ENCODE peak calls at places on chromosomes 16 and 17, in four cellular contexts. One of them, this sample, is unnamed.

GRCh38 chr17:79932446-79932845 is 93.2 kb upstream of the CBX4 start:
- DNase-seq in stimulated activated CD4-positive, alpha-beta T cell treated with anti-CD3 and anti-CD28 coated beads, Interleukin-2, amount 100 ng/mL, for 24 hours: no peak
- DNase-seq in NCI-H1092: no peak
- DNase-seq in NCI-H345: no peak
- DNase-seq in this sample: no peak

GRCh38 chr16:74073471-74073870 is 223.1 kb upstream of the PSMD7 start:
- DNase-seq in stimulated activated CD4-positive, alpha-beta T cell treated with anti-CD3 and anti-CD28 coated beads, Interleukin-2, amount 100 ng/mL, for 24 hours: no peak
- DNase-seq in NCI-H1092: no peak
- DNase-seq in NCI-H345: no peak
- DNase-seq in this sample: no peak

GRCh38 chr17:58630883-58631522 is 60.8 kb downstream of the TEX14 start:
- DNase-seq in stimulated activated CD4-positive, alpha-beta T cell treated with anti-CD3 and anti-CD28 coated beads, Interleukin-2, amount 100 ng/mL, for 24 hours: peak; percentile 31
- DNase-seq in NCI-H1092: peak; percentile 65
- DNase-seq in NCI-H345: no peak
- DNase-seq in this sample: no peak

GRCh38 chr16:12067714-12068401 is 91.3 kb downstream of the SNX29 start:
- DNase-seq in stimulated activated CD4-positive, alpha-beta T cell treated with anti-CD3 and anti-CD28 coated beads, Interleukin-2, amount 100 ng/mL, for 24 hours: peak; percentile 55
- DNase-seq in NCI-H1092: peak; percentile 46
- DNase-seq in NCI-H345: peak; percentile 63
- DNase-seq in this sample: peak; percentile 70

GRCh38 chr16:10839271-10839661 is 20.7 kb upstream of the TVP23A start:
- DNase-seq in stimulated activated CD4-positive, alpha-beta T cell treated with anti-CD3 and anti-CD28 coated beads, Interleukin-2, amount 100 ng/mL, for 24 hours: no peak
- DNase-seq in NCI-H1092: no peak
- DNase-seq in NCI-H345: no peak
- DNase-seq in this sample: no peak

GRCh38 chr17:75565066-75565465 is 22.5 kb upstream of the MYO15B start:
- DNase-seq in stimulated activated CD4-positive, alpha-beta T cell treated with anti-CD3 and anti-CD28 coated beads, Interleukin-2, amount 100 ng/mL, for 24 hours: no peak
- DNase-seq in NCI-H1092: no peak
- DNase-seq in NCI-H345: no peak
- DNase-seq in this sample: no peak

GRCh38 chr16:58269526-58269925 is 25.3 kb downstream of the PRSS54 start:
- DNase-seq in stimulated activated CD4-positive, alpha-beta T cell treated with anti-CD3 and anti-CD28 coated beads, Interleukin-2, amount 100 ng/mL, for 24 hours: no peak
- DNase-seq in NCI-H1092: no peak
- DNase-seq in NCI-H345: no peak
- DNase-seq in this sample: no peak

GRCh38 chr16:3188925-3189825 is 1.2 kb downstream of the OR1F1 start:
- DNase-seq in stimulated activated CD4-positive, alpha-beta T cell treated with anti-CD3 and anti-CD28 coated beads, Interleukin-2, amount 100 ng/mL, for 24 hours: peak; percentile 84
- DNase-seq in NCI-H1092: no peak
- DNase-seq in NCI-H345: peak; percentile 53
- DNase-seq in this sample: peak; percentile 62

GRCh38 chr16:12206031-12206748 is 229.7 kb downstream of the SNX29 start:
- DNase-seq in stimulated activated CD4-positive, alpha-beta T cell treated with anti-CD3 and anti-CD28 coated beads, Interleukin-2, amount 100 ng/mL, for 24 hours: no peak
- DNase-seq in NCI-H1092: no peak
- DNase-seq in NCI-H345: no peak
- DNase-seq in this sample: no peak

GRCh38 chr17:48113201-48113676 is 5.7 kb downstream of the SNX11 start:
- DNase-seq in stimulated activated CD4-positive, alpha-beta T cell treated with anti-CD3 and anti-CD28 coated beads, Interleukin-2, amount 100 ng/mL, for 24 hours: peak; percentile 37
- DNase-seq in NCI-H1092: no peak
- DNase-seq in NCI-H345: no peak
- DNase-seq in this sample: no peak

GRCh38 chr17:80030730-80031410 is 4.8 kb downstream of the TBC1D16 start:
- DNase-seq in stimulated activated CD4-positive, alpha-beta T cell treated with anti-CD3 and anti-CD28 coated beads, Interleukin-2, amount 100 ng/mL, for 24 hours: no peak
- DNase-seq in NCI-H1092: peak; percentile 87
- DNase-seq in NCI-H345: peak; percentile 72
- DNase-seq in this sample: no peak

This sample was measured in NCI-H1436.